ENCODE peak calls at places on chromosome 4, in five cellular contexts. C is uterus, L is foreskin keratinocyte, V is neuronal stem cell, K is endodermal cell. W is an unnamed sample.

GRCh38 chr4:61319156-61319555 is 119.0 kb downstream of the ADGRL3 start:
- DNase-seq in L (no peak), V (no peak), C (no peak), K (no peak), W (no peak)

GRCh38 chr4:76704133-76704881 is 193.6 kb downstream of the SOWAHB start:
- DNase-seq in K (no peak), C (no peak), L (peak; percentile 76), V (no peak), W (no peak)

GRCh38 chr4:71050809-71051208 is 57.4 kb downstream of the DCK start:
- DNase-seq in V (no peak), C (no peak), K (no peak), L (no peak), W (no peak)

GRCh38 chr4:41216294-41217019 is 2.1 kb upstream of the APBB2 start:
- DNase-seq in K (peak; percentile 97), V (peak; percentile 69), C (peak; percentile 78), L (peak; percentile 56), W (no peak)

GRCh38 chr4:114163051-114163450 is 183.6 kb upstream of the ARSJ start:
- DNase-seq in L (no peak), V (no peak), K (no peak), C (no peak), W (no peak)

GRCh38 chr4:8739357-8739756 is 132.3 kb downstream of the HMX1 start:
- DNase-seq in V (no peak), K (no peak), C (no peak), L (no peak), W (no peak)

GRCh38 chr4:173448919-173449641 is 50.2 kb upstream of the SCRG1 start:
- DNase-seq in V (no peak), L (no peak), K (peak; percentile 53), C (no peak), W (no peak)

GRCh38 chr4:123299212-123299651 is 97.4 kb upstream of the SPRY1 start:
- DNase-seq in V (no peak), C (no peak), K (no peak), L (peak; percentile 32), W (peak; percentile 5)

GRCh38 chr4:138192113-138192512 is 50.0 kb downstream of the SLC7A11 start:
- DNase-seq in L (no peak), K (no peak), C (no peak), V (no peak), W (no peak)

GRCh38 chr4:3638080-3638715 is 106.0 kb upstream of the LRPAP1 start:
- DNase-seq in V (no peak), K (no peak), L (no peak), C (peak; percentile 70), W (no peak)
- H3K27me3 ChIP-seq in V (peaks cover 7% of the 10 kb centered on the region), K (no peaks in the 10 kb centered on the region), L (no peaks in the 10 kb centered on the region), C (no peaks in the 10 kb centered on the region), W (no peaks in the 10 kb centered on the region)

GRCh38 chr4:73875401-73875800 is 6.2 kb downstream of the CXCL1 start:
- DNase-seq in K (no peak), C (no peak), L (no peak), V (no peak), W (no peak)
- H3K27me3 ChIP-seq in K (peaks cover 4% of the 10 kb centered on the region), C (no peaks in the 10 kb centered on the region), L (no peaks in the 10 kb centered on the region), V (peaks cover 7% of the 10 kb centered on the region), W (no peaks in the 10 kb centered on the region)

DNA sequence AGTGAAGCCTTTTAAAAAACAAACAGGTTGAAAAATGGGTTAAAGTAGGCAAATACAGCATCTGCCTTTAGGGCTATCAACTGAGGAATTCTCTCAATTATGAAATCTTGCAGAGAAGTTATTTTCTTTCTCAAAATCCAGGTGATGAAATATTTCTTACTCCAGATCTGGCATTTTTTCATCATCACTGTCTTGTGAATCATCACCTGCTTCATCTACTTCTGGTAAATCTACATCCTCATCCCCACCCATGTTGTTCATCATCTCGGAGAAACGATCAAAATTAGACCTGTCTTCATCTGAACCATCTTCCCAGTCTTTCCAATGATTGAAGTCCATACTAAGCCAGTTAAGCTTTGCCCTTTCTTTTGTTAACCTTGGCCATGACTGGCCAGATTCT is 33.3 kb upstream of the HPF1 start:
- DNase-seq in C (no peak), K (no peak), L (peak; percentile 28), V (no peak), W (no peak)
- H3K27me3 ChIP-seq in C (no peaks in the 10 kb centered on the region), K (peaks cover 51% of the 10 kb centered on the region), L (peaks cover 6% of the 10 kb centered on the region), V (peaks cover 20% of the 10 kb centered on the region), W (no peaks in the 10 kb centered on the region)

GRCh38 chr4:7189475-7190277 is 2.7 kb upstream of the SORCS2 start:
- DNase-seq in C (peak; percentile 8), L (no peak), V (no peak), K (peak; percentile 55), W (no peak)

GRCh38 chr4:7190278-7190594 is 2.1 kb upstream of the SORCS2 start:
- DNase-seq in L (no peak), V (no peak), C (no peak), K (no peak), W (no peak)

GRCh38 chr4:7192252-7193039 is at the start of gene SORCS2:
- DNase-seq in L (no peak), K (peak; percentile 87), V (peak; percentile 65), C (peak; percentile 80), W (no peak)

GRCh38 chr4:7191546-7192251 is 639 bp upstream of the SORCS2 start:
- DNase-seq in C (peak; percentile 31), V (no peak), L (no peak), K (no peak), W (no peak)

GRCh38 chr4:7190668-7191545 is 1.4 kb upstream of the SORCS2 start:
- DNase-seq in L (no peak), C (peak; percentile 37), K (peak; percentile 35), V (no peak), W (no peak)
- H3K27me3 ChIP-seq in L (peaks cover 65% of the 10 kb centered on the region), C (no peaks in the 10 kb centered on the region), K (peaks cover 79% of the 10 kb centered on the region), V (peaks cover 79% of the 10 kb centered on the region), W (peaks cover 69% of the 10 kb centered on the region)